ENCODE peak calls at places on chromosomes 4 and X, in four cellular contexts. S is A549; H is stimulated activated CD4-positive, alpha-beta T cell treated with anti-CD3 and anti-CD28 coated beads, Interleukin-1b, Interleukin-23, amount 100 ng/mL, for 48 hours; Y is left lung. W is an unnamed sample.

GRCh38 chr4:47145630-47146029 is 114.3 kb downstream of the GABRB1 start:
- DNase-seq in H (no peak), S (no peak), Y (no peak), W (peak)

GRCh38 chr4:168631241-168632151 is 134.6 kb downstream of the PALLD start:
- DNase-seq in H (no peak), Y (peak), S (peak), W (peak)

GRCh38 chr4:53653484-53654053 is 62.3 kb upstream of the LNX1 start:
- DNase-seq in H (no peak), S (peak), Y (no peak), W (no peak)

GRCh38 chr4:168766537-168767316 is 243.3 kb downstream of the CBR4 start:
- DNase-seq in S (no peak), H (no peak), Y (no peak), W (peak)

GRCh38 chrX:10769696-10770619 is 149.6 kb upstream of the MID1 start:
- DNase-seq in Y (no peak), S (no peak), H (no peak), W (no peak)

GRCh38 chr4:113784497-113785254 is 23.1 kb upstream of the CAMK2D start:
- DNase-seq in Y (no peak), S (peak), H (no peak), W (peak)

GRCh38 chr4:15003441-15003890 is 1.2 kb downstream of the CPEB2 start:
- DNase-seq in H (peak), S (no peak), Y (peak), W (no peak)

GRCh38 chr4:158285429-158286216 is 75.3 kb downstream of the TMEM144 start:
- DNase-seq in S (no peak), Y (no peak), H (no peak), W (no peak)

GRCh38 chrX:133639726-133640125 is 224.4 kb upstream of the GPC4 start:
- DNase-seq in Y (no peak), H (no peak), S (no peak), W (no peak)

GRCh38 chr4:86717651-86718050 is 123.5 kb downstream of the PTPN13 start:
- DNase-seq in S (peak), Y (no peak), H (no peak), W (no peak)

GRCh38 chr4:17701882-17702281 is 79.5 kb downstream of the FAM184B start:
- DNase-seq in S (no peak), Y (no peak), H (no peak), W (no peak)

GRCh38 chrX:42952621-42953020 is 174.7 kb upstream of the PPP1R2C start:
- DNase-seq in Y (no peak), H (no peak), S (no peak), W (no peak)

GRCh38 chrX:119880076-119880475 is 8.4 kb downstream of the NDUFA1 start:
- DNase-seq in H (no peak), Y (no peak), S (no peak), W (no peak)

GRCh38 chr4:7189066-7189465 is 3.3 kb upstream of the SORCS2 start:
- DNase-seq in S (no peak), Y (peak), H (no peak), W (no peak)

GRCh38 chr4:101790521-101791188 is at the start of gene BANK1:
- DNase-seq in H (peak), S (peak), Y (peak), W (no peak)

GRCh38 chrX:87528487-87528886 is 10.9 kb downstream of the KLHL4 start:
- DNase-seq in S (no peak), H (no peak), Y (no peak), W (no peak)

GRCh38 chr4:338759-339097 is 1.1 kb downstream of the ZNF141 start:
- DNase-seq in S (no peak), Y (no peak), H (no peak), W (no peak)

GRCh38 chrX:108090474-108091265 is 672 bp downstream of the PSMD10 start:
- DNase-seq in S (peak), H (no peak), Y (no peak), W (no peak)

GRCh38 chr4:185767528-185767927 is 44.5 kb downstream of the SORBS2 start:
- DNase-seq in H (no peak), Y (no peak), S (no peak), W (no peak)